ENCODE peak calls at places on chromosomes 11 and 22, in four cellular contexts. K is activated B cell treated with CpG ODN at 0.5 μM for 24 hours, T is NCI-H1092, H is ureter. U is an unnamed sample.

GRCh38 chr11:125267548-125267947 is 103.0 kb downstream of the PKNOX2 start:
- DNase-seq in K (no peak), T (no peak), H (no peak), U (no peak)

GRCh38 chr11:17636721-17637120 is 82.7 kb upstream of the MYOD1 start:
- DNase-seq in K (no peak), T (no peak), H (no peak), U (no peak)

GRCh38 chr11:98155696-98156095 is 865.1 kb upstream of the CNTN5 start:
- DNase-seq in K (no peak), T (peak; percentile 27), H (no peak), U (no peak)

GRCh38 chr11:112280268-112281126 is 19.8 kb upstream of the PLET1 start:
- DNase-seq in K (peak; percentile 47), T (peak; percentile 82), H (peak; percentile 81), U (no peak)

GRCh38 chr11:116515666-116516184 is 257.1 kb downstream of the BUD13 start:
- DNase-seq in K (no peak), T (peak; percentile 93), H (no peak), U (no peak)

GRCh38 chr22:37410174-37411055 is 16.9 kb downstream of the ELFN2 start:
- DNase-seq in K (no peak), T (no peak), H (no peak), U (peak; percentile 62)

GRCh38 chr11:15006139-15006759 is 34.1 kb upstream of the CALCA start:
- DNase-seq in K (no peak), T (peak; percentile 44), H (no peak), U (no peak)

GRCh38 chr11:34013893-34014571 is 37.5 kb upstream of the CAPRIN1 start:
- DNase-seq in K (no peak), T (no peak), H (no peak), U (no peak)

GRCh38 chr11:125156346-125156745 is 8.2 kb upstream of the PKNOX2 start:
- DNase-seq in K (no peak), T (no peak), H (no peak), U (no peak)

GRCh38 chr11:20161230-20161918 is 1.1 kb upstream of the DBX1 start:
- DNase-seq in K (no peak), T (peak; percentile 38), H (no peak), U (no peak)

U was measured in left lung.